ENCODE peak calls at places on chromosomes 7 and 10, in seven cellular contexts. B, E, O, R, T, F and J are unnamed samples.

GRCh38 chr7:142598297-142598696 is 151.0 kb upstream of the PRSS1 start:
- DNase-seq in T (no peak), O (no peak), R (no peak), E (no peak), F (no peak), B (peak), J (no peak)

GRCh38 chr10:42421812-42422211 is 216.6 kb downstream of the ZNF33B start:
- DNase-seq in T (no peak), B (no peak), O (no peak), E (no peak), R (no peak), F (no peak), J (no peak)

GRCh38 chr10:120997313-120998102 is 146.3 kb downstream of the WDR11 start:
- DNase-seq in R (no peak), E (no peak), O (no peak), T (no peak), F (no peak), B (no peak), J (no peak)

GRCh38 chr7:107767391-107767790 is 23.4 kb downstream of the CBLL1 start:
- DNase-seq in T (no peak), B (no peak), E (no peak), O (no peak), R (no peak), F (no peak), J (no peak)

GRCh38 chr10:9012312-9012711 is 957.8 kb downstream of the GATA3 start:
- DNase-seq in E (peak), F (no peak), B (no peak), T (no peak), O (peak), R (peak), J (no peak)

GRCh38 chr10:23413629-23414089 is 25.2 kb upstream of the OTUD1 start:
- DNase-seq in F (no peak), O (no peak), R (no peak), E (no peak), T (no peak), B (no peak), J (no peak)

GRCh38 chr7:77867208-77867915 is 68.8 kb downstream of the PHTF2 start:
- DNase-seq in B (peak), F (no peak), R (peak), E (peak), O (no peak), T (no peak), J (no peak)

GRCh38 chr10:77636967-77637473 is 588 bp downstream of the KCNMA1 start:
- DNase-seq in R (no peak), T (no peak), F (no peak), E (no peak), O (no peak), B (no peak), J (no peak)

GRCh38 chr7:95155965-95156364 is 168.4 kb downstream of the PON1 start:
- DNase-seq in T (no peak), F (no peak), B (no peak), O (no peak), R (no peak), E (no peak), J (no peak)

GRCh38 chr7:111827863-111828504 is 265.7 kb upstream of the IMMP2L start:
- DNase-seq in E (peak), F (no peak), B (peak), O (peak), T (no peak), R (peak), J (peak)

GRCh38 chr10:22611425-22612111 is 102.8 kb downstream of the PIP4K2A start:
- DNase-seq in T (no peak), E (no peak), B (no peak), R (no peak), F (peak), O (no peak), J (no peak)

GRCh38 chr7:51315393-51316261 is 982 bp downstream of the COBL start:
- DNase-seq in R (peak), T (peak), B (peak), E (peak), O (no peak), F (no peak), J (no peak)